ENCODE peak calls at places on chromosome 9, in eight cellular contexts. One of them, this sample, is unnamed.

GRCh38 chr9:33148367-33149019 is 18.6 kb downstream of the B4GALT1 start:
- DNase-seq in erythroblast: no peak
- DNase-seq in WTC11: no peak
- DNase-seq in CD4-positive, CD25-positive, alpha-beta regulatory T cell: no peak
- DNase-seq in endothelial cell: no peak
- DNase-seq in NCI-H187: no peak
- DNase-seq in PC-9: no peak
- DNase-seq in central memory CD4-positive, alpha-beta T cell: no peak
- DNase-seq in this sample: no peak

GRCh38 chr9:131986576-131986975 is 93.1 kb downstream of the MED27 start:
- DNase-seq in CD4-positive, CD25-positive, alpha-beta regulatory T cell: no peak
- DNase-seq in WTC11: no peak
- DNase-seq in central memory CD4-positive, alpha-beta T cell: no peak
- DNase-seq in NCI-H187: no peak
- DNase-seq in PC-9: no peak
- DNase-seq in endothelial cell: no peak
- DNase-seq in erythroblast: no peak
- DNase-seq in this sample: no peak

GRCh38 chr9:126956929-126957686 is 42.5 kb downstream of the RALGPS1 start:
- DNase-seq in PC-9: peak
- DNase-seq in central memory CD4-positive, alpha-beta T cell: no peak
- DNase-seq in erythroblast: no peak
- DNase-seq in CD4-positive, CD25-positive, alpha-beta regulatory T cell: no peak
- DNase-seq in endothelial cell: no peak
- DNase-seq in NCI-H187: no peak
- DNase-seq in WTC11: no peak
- DNase-seq in this sample: no peak

GRCh38 chr9:83299556-83299955 is 236.6 kb upstream of the RASEF start:
- DNase-seq in central memory CD4-positive, alpha-beta T cell: no peak
- DNase-seq in CD4-positive, CD25-positive, alpha-beta regulatory T cell: no peak
- DNase-seq in NCI-H187: no peak
- DNase-seq in WTC11: no peak
- DNase-seq in erythroblast: no peak
- DNase-seq in PC-9: peak
- DNase-seq in endothelial cell: no peak
- DNase-seq in this sample: no peak

GRCh38 chr9:24602687-24603352 is 57.1 kb upstream of the IZUMO3 start:
- DNase-seq in WTC11: no peak
- DNase-seq in central memory CD4-positive, alpha-beta T cell: no peak
- DNase-seq in CD4-positive, CD25-positive, alpha-beta regulatory T cell: no peak
- DNase-seq in NCI-H187: no peak
- DNase-seq in erythroblast: no peak
- DNase-seq in endothelial cell: no peak
- DNase-seq in PC-9: no peak
- DNase-seq in this sample: no peak

GRCh38 chr9:1604942-1605560 is 410.1 kb upstream of the SMARCA2 start:
- DNase-seq in endothelial cell: peak
- DNase-seq in central memory CD4-positive, alpha-beta T cell: no peak
- DNase-seq in WTC11: no peak
- DNase-seq in PC-9: no peak
- DNase-seq in erythroblast: no peak
- DNase-seq in NCI-H187: peak
- DNase-seq in CD4-positive, CD25-positive, alpha-beta regulatory T cell: no peak
- DNase-seq in this sample: no peak

GRCh38 chr9:86600977-86601376 is 246.8 kb upstream of the TUT7 start:
- DNase-seq in CD4-positive, CD25-positive, alpha-beta regulatory T cell: no peak
- DNase-seq in PC-9: no peak
- DNase-seq in central memory CD4-positive, alpha-beta T cell: no peak
- DNase-seq in endothelial cell: no peak
- DNase-seq in erythroblast: no peak
- DNase-seq in WTC11: no peak
- DNase-seq in NCI-H187: no peak
- DNase-seq in this sample: no peak

GRCh38 chr9:114718801-114719221 is 36.8 kb upstream of the TEX48 start:
- DNase-seq in central memory CD4-positive, alpha-beta T cell: peak
- DNase-seq in WTC11: no peak
- DNase-seq in NCI-H187: no peak
- DNase-seq in endothelial cell: no peak
- DNase-seq in CD4-positive, CD25-positive, alpha-beta regulatory T cell: peak
- DNase-seq in PC-9: peak
- DNase-seq in erythroblast: no peak
- DNase-seq in this sample: no peak

GRCh38 chr9:35306281-35306680 is 144.5 kb downstream of the UNC13B start:
- DNase-seq in PC-9: no peak
- DNase-seq in endothelial cell: no peak
- DNase-seq in CD4-positive, CD25-positive, alpha-beta regulatory T cell: no peak
- DNase-seq in central memory CD4-positive, alpha-beta T cell: no peak
- DNase-seq in NCI-H187: no peak
- DNase-seq in erythroblast: no peak
- DNase-seq in WTC11: no peak
- DNase-seq in this sample: no peak

GRCh38 chr9:4397917-4398316 is 92.4 kb upstream of the SLC1A1 start:
- DNase-seq in CD4-positive, CD25-positive, alpha-beta regulatory T cell: no peak
- DNase-seq in WTC11: no peak
- DNase-seq in endothelial cell: no peak
- DNase-seq in PC-9: no peak
- DNase-seq in NCI-H187: no peak
- DNase-seq in erythroblast: no peak
- DNase-seq in central memory CD4-positive, alpha-beta T cell: no peak
- DNase-seq in this sample: no peak

GRCh38 chr9:32292611-32293010 is 91.8 kb upstream of the ACO1 start:
- DNase-seq in CD4-positive, CD25-positive, alpha-beta regulatory T cell: no peak
- DNase-seq in PC-9: no peak
- DNase-seq in erythroblast: no peak
- DNase-seq in central memory CD4-positive, alpha-beta T cell: no peak
- DNase-seq in endothelial cell: no peak
- DNase-seq in WTC11: no peak
- DNase-seq in NCI-H187: no peak
- DNase-seq in this sample: no peak

GRCh38 chr9:121840838-121841760 is 189.7 kb downstream of the DAB2IP start:
- DNase-seq in PC-9: no peak
- DNase-seq in erythroblast: no peak
- DNase-seq in CD4-positive, CD25-positive, alpha-beta regulatory T cell: no peak
- DNase-seq in NCI-H187: no peak
- DNase-seq in endothelial cell: no peak
- DNase-seq in WTC11: no peak
- DNase-seq in central memory CD4-positive, alpha-beta T cell: no peak
- DNase-seq in this sample: no peak

GRCh38 chr9:79800578-79800977 is 228.8 kb downstream of the TLE4 start:
- DNase-seq in CD4-positive, CD25-positive, alpha-beta regulatory T cell: no peak
- DNase-seq in erythroblast: no peak
- DNase-seq in central memory CD4-positive, alpha-beta T cell: no peak
- DNase-seq in WTC11: no peak
- DNase-seq in NCI-H187: no peak
- DNase-seq in endothelial cell: no peak
- DNase-seq in PC-9: no peak
- DNase-seq in this sample: no peak

GRCh38 chr9:74577956-74578355 is 80.8 kb downstream of the RORB start:
- DNase-seq in NCI-H187: no peak
- DNase-seq in WTC11: no peak
- DNase-seq in erythroblast: no peak
- DNase-seq in PC-9: no peak
- DNase-seq in central memory CD4-positive, alpha-beta T cell: no peak
- DNase-seq in endothelial cell: no peak
- DNase-seq in CD4-positive, CD25-positive, alpha-beta regulatory T cell: no peak
- DNase-seq in this sample: no peak

GRCh38 chr9:132877818-132878694 is at the start of gene AK8:
- DNase-seq in NCI-H187: no peak
- DNase-seq in erythroblast: peak
- DNase-seq in endothelial cell: peak
- DNase-seq in PC-9: peak
- DNase-seq in CD4-positive, CD25-positive, alpha-beta regulatory T cell: peak
- DNase-seq in central memory CD4-positive, alpha-beta T cell: peak
- DNase-seq in WTC11: peak
- DNase-seq in this sample: peak

GRCh38 chr9:6562194-6562593 is 83.3 kb downstream of the GLDC start:
- DNase-seq in endothelial cell: no peak
- DNase-seq in PC-9: no peak
- DNase-seq in CD4-positive, CD25-positive, alpha-beta regulatory T cell: no peak
- DNase-seq in WTC11: no peak
- DNase-seq in NCI-H187: no peak
- DNase-seq in erythroblast: no peak
- DNase-seq in central memory CD4-positive, alpha-beta T cell: no peak
- DNase-seq in this sample: no peak

GRCh38 chr9:72485821-72486605 is 35.4 kb upstream of the TMC1 start:
- DNase-seq in WTC11: no peak
- DNase-seq in endothelial cell: no peak
- DNase-seq in central memory CD4-positive, alpha-beta T cell: no peak
- DNase-seq in PC-9: no peak
- DNase-seq in NCI-H187: no peak
- DNase-seq in erythroblast: no peak
- DNase-seq in CD4-positive, CD25-positive, alpha-beta regulatory T cell: no peak
- DNase-seq in this sample: no peak

GRCh38 chr9:7216004-7216821 is 458.4 kb downstream of the KDM4C start:
- DNase-seq in central memory CD4-positive, alpha-beta T cell: no peak
- DNase-seq in CD4-positive, CD25-positive, alpha-beta regulatory T cell: no peak
- DNase-seq in PC-9: peak
- DNase-seq in NCI-H187: no peak
- DNase-seq in erythroblast: no peak
- DNase-seq in endothelial cell: no peak
- DNase-seq in WTC11: no peak
- DNase-seq in this sample: no peak

GRCh38 chr9:77826621-77827020 is 178.5 kb upstream of the GNA14 start:
- DNase-seq in NCI-H187: no peak
- DNase-seq in central memory CD4-positive, alpha-beta T cell: no peak
- DNase-seq in erythroblast: no peak
- DNase-seq in WTC11: no peak
- DNase-seq in CD4-positive, CD25-positive, alpha-beta regulatory T cell: no peak
- DNase-seq in PC-9: no peak
- DNase-seq in endothelial cell: no peak
- DNase-seq in this sample: no peak

GRCh38 chr9:89896806-89897340 is 292.1 kb downstream of the GADD45G start:
- DNase-seq in central memory CD4-positive, alpha-beta T cell: no peak
- DNase-seq in erythroblast: no peak
- DNase-seq in endothelial cell: no peak
- DNase-seq in CD4-positive, CD25-positive, alpha-beta regulatory T cell: no peak
- DNase-seq in PC-9: no peak
- DNase-seq in NCI-H187: no peak
- DNase-seq in WTC11: no peak
- DNase-seq in this sample: no peak

GRCh38 chr9:34995288-34996060 is 5.9 kb downstream of the DNAJB5 start:
- DNase-seq in endothelial cell: no peak
- DNase-seq in PC-9: no peak
- DNase-seq in NCI-H187: no peak
- DNase-seq in erythroblast: no peak
- DNase-seq in WTC11: no peak
- DNase-seq in central memory CD4-positive, alpha-beta T cell: no peak
- DNase-seq in CD4-positive, CD25-positive, alpha-beta regulatory T cell: no peak
- DNase-seq in this sample: no peak

GRCh38 chr9:129380961-129381401 is 202.9 kb upstream of the IER5L start:
- DNase-seq in CD4-positive, CD25-positive, alpha-beta regulatory T cell: no peak
- DNase-seq in NCI-H187: no peak
- DNase-seq in erythroblast: no peak
- DNase-seq in PC-9: peak
- DNase-seq in endothelial cell: no peak
- DNase-seq in WTC11: peak
- DNase-seq in central memory CD4-positive, alpha-beta T cell: no peak
- DNase-seq in this sample: no peak

GRCh38 chr9:13140843-13141592 is 138.5 kb downstream of the MPDZ start:
- DNase-seq in endothelial cell: no peak
- DNase-seq in NCI-H187: no peak
- DNase-seq in CD4-positive, CD25-positive, alpha-beta regulatory T cell: no peak
- DNase-seq in central memory CD4-positive, alpha-beta T cell: no peak
- DNase-seq in PC-9: no peak
- DNase-seq in erythroblast: no peak
- DNase-seq in WTC11: no peak
- DNase-seq in this sample: no peak

GRCh38 chr9:94909250-94909894 is 182.9 kb downstream of the AOPEP start:
- DNase-seq in CD4-positive, CD25-positive, alpha-beta regulatory T cell: no peak
- DNase-seq in erythroblast: no peak
- DNase-seq in endothelial cell: no peak
- DNase-seq in WTC11: no peak
- DNase-seq in PC-9: no peak
- DNase-seq in NCI-H187: no peak
- DNase-seq in central memory CD4-positive, alpha-beta T cell: no peak
- DNase-seq in this sample: no peak

GRCh38 chr9:128885376-128885775 is 3.4 kb downstream of the LRRC8A start:
- DNase-seq in erythroblast: no peak
- DNase-seq in WTC11: no peak
- DNase-seq in PC-9: no peak
- DNase-seq in CD4-positive, CD25-positive, alpha-beta regulatory T cell: no peak
- DNase-seq in endothelial cell: no peak
- DNase-seq in central memory CD4-positive, alpha-beta T cell: no peak
- DNase-seq in NCI-H187: no peak
- DNase-seq in this sample: no peak

This sample was measured in neural crest cell.